ENCODE peak calls at places on chromosome 11, in six cellular contexts. One of them, this sample, is unnamed.

GRCh38 chr11:57762235-57762866 is 749 bp downstream of the CTNND1 start:
- DNase-seq in activated effector memory CD4-positive, alpha-beta T cell treated with anti-CD3 and anti-CD28 coated beads, Interleukin-2, amount 50 U/mL, for 16 hours: no peak
- DNase-seq in NCI-H2029 treated with DMSO at 0.1 percent for 48 hours: peak; percentile 38
- DNase-seq in hypothalamus: no peak
- DNase-seq in NCI-H774: no peak
- DNase-seq in iris pigment epithelial cell: no peak
- DNase-seq in this sample: no peak

GRCh38 chr11:105181100-105181499 is 41.5 kb upstream of the CARD18 start:
- DNase-seq in activated effector memory CD4-positive, alpha-beta T cell treated with anti-CD3 and anti-CD28 coated beads, Interleukin-2, amount 50 U/mL, for 16 hours: no peak
- DNase-seq in NCI-H2029 treated with DMSO at 0.1 percent for 48 hours: no peak
- DNase-seq in hypothalamus: no peak
- DNase-seq in NCI-H774: no peak
- DNase-seq in iris pigment epithelial cell: peak; percentile 88
- DNase-seq in this sample: no peak

GRCh38 chr11:44987506-44987905 is 36.8 kb upstream of the TP53I11 start:
- DNase-seq in activated effector memory CD4-positive, alpha-beta T cell treated with anti-CD3 and anti-CD28 coated beads, Interleukin-2, amount 50 U/mL, for 16 hours: peak; percentile 51
- DNase-seq in NCI-H2029 treated with DMSO at 0.1 percent for 48 hours: peak; percentile 89
- DNase-seq in hypothalamus: no peak
- DNase-seq in NCI-H774: no peak
- DNase-seq in iris pigment epithelial cell: no peak
- DNase-seq in this sample: no peak

GRCh38 chr11:74449369-74449931 is 17.9 kb downstream of the KCNE3 start:
- DNase-seq in activated effector memory CD4-positive, alpha-beta T cell treated with anti-CD3 and anti-CD28 coated beads, Interleukin-2, amount 50 U/mL, for 16 hours: peak; percentile 64
- DNase-seq in NCI-H2029 treated with DMSO at 0.1 percent for 48 hours: peak; percentile 82
- DNase-seq in hypothalamus: peak; percentile 16
- DNase-seq in NCI-H774: peak; percentile 87
- DNase-seq in iris pigment epithelial cell: peak; percentile 80
- DNase-seq in this sample: peak; percentile 6

GRCh38 chr11:57214494-57214893 is 22.6 kb downstream of the APLNR start:
- DNase-seq in activated effector memory CD4-positive, alpha-beta T cell treated with anti-CD3 and anti-CD28 coated beads, Interleukin-2, amount 50 U/mL, for 16 hours: no peak
- DNase-seq in NCI-H2029 treated with DMSO at 0.1 percent for 48 hours: no peak
- DNase-seq in hypothalamus: no peak
- DNase-seq in NCI-H774: no peak
- DNase-seq in iris pigment epithelial cell: peak; percentile 86
- DNase-seq in this sample: no peak

GRCh38 chr11:130629039-130629438 is 180.6 kb downstream of the ADAMTS15 start:
- DNase-seq in activated effector memory CD4-positive, alpha-beta T cell treated with anti-CD3 and anti-CD28 coated beads, Interleukin-2, amount 50 U/mL, for 16 hours: no peak
- DNase-seq in NCI-H2029 treated with DMSO at 0.1 percent for 48 hours: no peak
- DNase-seq in hypothalamus: no peak
- DNase-seq in NCI-H774: no peak
- DNase-seq in iris pigment epithelial cell: peak; percentile 19
- DNase-seq in this sample: no peak

GRCh38 chr11:7577883-7578242 is 64.1 kb downstream of the PPFIBP2 start:
- DNase-seq in activated effector memory CD4-positive, alpha-beta T cell treated with anti-CD3 and anti-CD28 coated beads, Interleukin-2, amount 50 U/mL, for 16 hours: no peak
- DNase-seq in NCI-H2029 treated with DMSO at 0.1 percent for 48 hours: no peak
- DNase-seq in hypothalamus: no peak
- DNase-seq in NCI-H774: no peak
- DNase-seq in iris pigment epithelial cell: peak; percentile 75
- DNase-seq in this sample: no peak

GRCh38 chr11:120539681-120540369 is 28.3 kb downstream of the GRIK4 start:
- DNase-seq in activated effector memory CD4-positive, alpha-beta T cell treated with anti-CD3 and anti-CD28 coated beads, Interleukin-2, amount 50 U/mL, for 16 hours: no peak
- DNase-seq in NCI-H2029 treated with DMSO at 0.1 percent for 48 hours: peak; percentile 59
- DNase-seq in hypothalamus: no peak
- DNase-seq in NCI-H774: no peak
- DNase-seq in iris pigment epithelial cell: peak; percentile 28
- DNase-seq in this sample: no peak

GRCh38 chr11:72673943-72674828 is at the start of gene PDE2A:
- DNase-seq in activated effector memory CD4-positive, alpha-beta T cell treated with anti-CD3 and anti-CD28 coated beads, Interleukin-2, amount 50 U/mL, for 16 hours: no peak
- DNase-seq in NCI-H2029 treated with DMSO at 0.1 percent for 48 hours: no peak
- DNase-seq in hypothalamus: peak; percentile 19
- DNase-seq in NCI-H774: no peak
- DNase-seq in iris pigment epithelial cell: no peak
- DNase-seq in this sample: no peak

GRCh38 chr11:428295-428694 is 13.5 kb upstream of the SIGIRR start:
- DNase-seq in activated effector memory CD4-positive, alpha-beta T cell treated with anti-CD3 and anti-CD28 coated beads, Interleukin-2, amount 50 U/mL, for 16 hours: no peak
- DNase-seq in NCI-H2029 treated with DMSO at 0.1 percent for 48 hours: no peak
- DNase-seq in hypothalamus: no peak
- DNase-seq in NCI-H774: no peak
- DNase-seq in iris pigment epithelial cell: no peak
- DNase-seq in this sample: no peak

GRCh38 chr11:118703563-118704106 is 24.2 kb upstream of the TREH start:
- DNase-seq in activated effector memory CD4-positive, alpha-beta T cell treated with anti-CD3 and anti-CD28 coated beads, Interleukin-2, amount 50 U/mL, for 16 hours: no peak
- DNase-seq in NCI-H2029 treated with DMSO at 0.1 percent for 48 hours: no peak
- DNase-seq in hypothalamus: peak; percentile 12
- DNase-seq in NCI-H774: no peak
- DNase-seq in iris pigment epithelial cell: no peak
- DNase-seq in this sample: no peak

GRCh38 chr11:1478544-1478943 is 8.0 kb downstream of the MOB2 start:
- DNase-seq in activated effector memory CD4-positive, alpha-beta T cell treated with anti-CD3 and anti-CD28 coated beads, Interleukin-2, amount 50 U/mL, for 16 hours: no peak
- DNase-seq in NCI-H2029 treated with DMSO at 0.1 percent for 48 hours: no peak
- DNase-seq in hypothalamus: no peak
- DNase-seq in NCI-H774: no peak
- DNase-seq in iris pigment epithelial cell: no peak
- DNase-seq in this sample: no peak

GRCh38 chr11:59437770-59438169 is 1.5 kb downstream of the OR5A1 start:
- DNase-seq in activated effector memory CD4-positive, alpha-beta T cell treated with anti-CD3 and anti-CD28 coated beads, Interleukin-2, amount 50 U/mL, for 16 hours: no peak
- DNase-seq in NCI-H2029 treated with DMSO at 0.1 percent for 48 hours: no peak
- DNase-seq in hypothalamus: no peak
- DNase-seq in NCI-H774: no peak
- DNase-seq in iris pigment epithelial cell: no peak
- DNase-seq in this sample: no peak

GRCh38 chr11:3824714-3825472 is 15.9 kb downstream of the RHOG start:
- DNase-seq in activated effector memory CD4-positive, alpha-beta T cell treated with anti-CD3 and anti-CD28 coated beads, Interleukin-2, amount 50 U/mL, for 16 hours: peak; percentile 92
- DNase-seq in NCI-H2029 treated with DMSO at 0.1 percent for 48 hours: no peak
- DNase-seq in hypothalamus: peak; percentile 64
- DNase-seq in NCI-H774: no peak
- DNase-seq in iris pigment epithelial cell: peak; percentile 34
- DNase-seq in this sample: peak; percentile 72

GRCh38 chr11:6405837-6406236 is 13.1 kb downstream of the APBB1 start:
- DNase-seq in activated effector memory CD4-positive, alpha-beta T cell treated with anti-CD3 and anti-CD28 coated beads, Interleukin-2, amount 50 U/mL, for 16 hours: no peak
- DNase-seq in NCI-H2029 treated with DMSO at 0.1 percent for 48 hours: no peak
- DNase-seq in hypothalamus: no peak
- DNase-seq in NCI-H774: no peak
- DNase-seq in iris pigment epithelial cell: no peak
- DNase-seq in this sample: no peak

GRCh38 chr11:100630898-100631297 is 56.2 kb upstream of the ARHGAP42 start:
- DNase-seq in activated effector memory CD4-positive, alpha-beta T cell treated with anti-CD3 and anti-CD28 coated beads, Interleukin-2, amount 50 U/mL, for 16 hours: no peak
- DNase-seq in NCI-H2029 treated with DMSO at 0.1 percent for 48 hours: no peak
- DNase-seq in hypothalamus: no peak
- DNase-seq in NCI-H774: no peak
- DNase-seq in iris pigment epithelial cell: peak; percentile 30
- DNase-seq in this sample: no peak

GRCh38 chr11:90635145-90635544 is 412.3 kb upstream of the CHORDC1 start:
- DNase-seq in activated effector memory CD4-positive, alpha-beta T cell treated with anti-CD3 and anti-CD28 coated beads, Interleukin-2, amount 50 U/mL, for 16 hours: no peak
- DNase-seq in NCI-H2029 treated with DMSO at 0.1 percent for 48 hours: no peak
- DNase-seq in hypothalamus: no peak
- DNase-seq in NCI-H774: no peak
- DNase-seq in iris pigment epithelial cell: no peak
- DNase-seq in this sample: no peak

GRCh38 chr11:120235024-120235628 is 4.8 kb upstream of the POU2F3 start:
- DNase-seq in activated effector memory CD4-positive, alpha-beta T cell treated with anti-CD3 and anti-CD28 coated beads, Interleukin-2, amount 50 U/mL, for 16 hours: peak; percentile 80
- DNase-seq in NCI-H2029 treated with DMSO at 0.1 percent for 48 hours: peak; percentile 23
- DNase-seq in hypothalamus: no peak
- DNase-seq in NCI-H774: peak; percentile 59
- DNase-seq in iris pigment epithelial cell: peak; percentile 52
- DNase-seq in this sample: peak; percentile 40

GRCh38 chr11:96215094-96215782 is 127.8 kb downstream of the MAML2 start:
- DNase-seq in activated effector memory CD4-positive, alpha-beta T cell treated with anti-CD3 and anti-CD28 coated beads, Interleukin-2, amount 50 U/mL, for 16 hours: peak; percentile 66
- DNase-seq in NCI-H2029 treated with DMSO at 0.1 percent for 48 hours: no peak
- DNase-seq in hypothalamus: no peak
- DNase-seq in NCI-H774: no peak
- DNase-seq in iris pigment epithelial cell: peak; percentile 80
- DNase-seq in this sample: no peak

GRCh38 chr11:34620820-34621792 is at the start of gene EHF:
- DNase-seq in activated effector memory CD4-positive, alpha-beta T cell treated with anti-CD3 and anti-CD28 coated beads, Interleukin-2, amount 50 U/mL, for 16 hours: no peak
- DNase-seq in NCI-H2029 treated with DMSO at 0.1 percent for 48 hours: peak; percentile 32
- DNase-seq in hypothalamus: no peak
- DNase-seq in NCI-H774: peak; percentile 48
- DNase-seq in iris pigment epithelial cell: no peak
- DNase-seq in this sample: no peak

GRCh38 chr11:76810151-76810853 is 27.1 kb downstream of the TSKU start:
- DNase-seq in activated effector memory CD4-positive, alpha-beta T cell treated with anti-CD3 and anti-CD28 coated beads, Interleukin-2, amount 50 U/mL, for 16 hours: no peak
- DNase-seq in NCI-H2029 treated with DMSO at 0.1 percent for 48 hours: no peak
- DNase-seq in hypothalamus: peak; percentile 15
- DNase-seq in NCI-H774: no peak
- DNase-seq in iris pigment epithelial cell: no peak
- DNase-seq in this sample: no peak

This sample was measured in stimulated activated naive CD4-positive, alpha-beta T cell treated with Interleukin-2 at 50 U/mL for 16 hours.